ENCODE peak calls at places on chromosomes 4 and X, in four cellular contexts. N is EH, J is GM03348, V is MM.1S. I is an unnamed sample.

GRCh38 chrX:37060999-37061398 is 52.8 kb downstream of the FAM47C start:
- DNase-seq in V (peak), N (peak), J (peak), I (peak)

GRCh38 chrX:9644335-9644734 is 121.3 kb downstream of the GPR143 start:
- DNase-seq in J (no peak), N (no peak), V (no peak), I (peak)

GRCh38 chr4:114037981-114038380 is 58.5 kb upstream of the ARSJ start:
- DNase-seq in N (no peak), J (no peak), V (no peak), I (no peak)

GRCh38 chrX:67619253-67619652 is 75.4 kb downstream of the AR start:
- DNase-seq in J (peak), V (no peak), N (peak), I (peak)

GRCh38 chr4:88900432-88900831 is 156.6 kb downstream of the FAM13A start:
- DNase-seq in J (no peak), N (peak), V (no peak), I (no peak)

GRCh38 chrX:134369576-134369975 is 90.4 kb upstream of the HPRT1 start:
- DNase-seq in V (peak), N (no peak), J (no peak), I (peak)

GRCh38 chr4:142402925-142403324 is 443.2 kb downstream of the INPP4B start:
- DNase-seq in V (no peak), J (no peak), N (peak), I (no peak)

GRCh38 chrX:106510713-106511411 is 100.9 kb upstream of the RADX start:
- DNase-seq in N (no peak), V (no peak), J (no peak), I (peak)

GRCh38 chr4:73814679-73815078 is 21.8 kb upstream of the CXCL6 start:
- DNase-seq in V (no peak), J (no peak), N (no peak), I (no peak)

GRCh38 chrX:118569676-118570075 is 74.1 kb downstream of the DOCK11 start:
- DNase-seq in V (peak), J (no peak), N (no peak), I (no peak)

GRCh38 chrX:22041931-22042530 is 9.9 kb downstream of the PHEX start:
- DNase-seq in N (no peak), J (no peak), V (no peak), I (no peak)

GRCh38 chr4:83905952-83906351 is 370.0 kb downstream of the GPAT3 start:
- DNase-seq in J (no peak), N (no peak), V (peak), I (peak)

GRCh38 chr4:80454040-80454439 is 118.5 kb downstream of the CFAP299 start:
- DNase-seq in J (no peak), V (no peak), N (peak), I (no peak)

GRCh38 chrX:46840946-46841740 is 4.3 kb downstream of the RP2 start:
- DNase-seq in N (peak), J (no peak), V (no peak), I (peak)